ENCODE peak calls at places on chromosomes 16 and 17, in seven cellular contexts. G is HepG2; P is omental fat pad; C is activated CD8-positive, alpha-beta T cell treated with anti-CD3 and anti-CD28 coated beads for 36 hours; N is mesothelial cell of epicardium; O is right lobe of liver; A is Peyer's patch. R is an unnamed sample.
A peak's percentile ranks its signal among the peaks of the same experiment; 100 is the strongest.

GRCh38 chr17:45146616-45147101 is 1.6 kb upstream of the HEXIM1 start:
- DNase-seq in G (no peak), P (no peak), C (no peak), N (no peak), O (no peak), A (no peak), R (no peak)

GRCh38 chr17:62676952-62677596 is 49.6 kb downstream of the MRC2 start:
- DNase-seq in G (no peak), P (no peak), C (no peak), N (no peak), O (no peak), A (no peak), R (no peak)

GRCh38 chr16:52469775-52470174 is 77.2 kb downstream of the TOX3 start:
- DNase-seq in G (peak; percentile 38), P (no peak), C (no peak), N (no peak), O (no peak), A (no peak), R (no peak)

GRCh38 chr17:43905985-43906852 is 1.1 kb downstream of the MPP2 start:
- DNase-seq in G (peak; percentile 47), P (peak; percentile 76), C (peak; percentile 83), N (peak; percentile 58), O (no peak), A (no peak), R (peak; percentile 80)

GRCh38 chr17:64016248-64016784 is 4.1 kb downstream of the ICAM2 start:
- DNase-seq in G (no peak), P (no peak), C (no peak), N (no peak), O (peak; percentile 16), A (no peak), R (no peak)

GRCh38 chr17:27281438-27281837 is 12.5 kb upstream of the WSB1 start:
- DNase-seq in G (no peak), P (no peak), C (no peak), N (no peak), O (no peak), A (no peak), R (no peak)

GRCh38 chr17:31754239-31754945 is 104.7 kb downstream of the COPRS start:
- DNase-seq in G (peak; percentile 48), P (no peak), C (no peak), N (no peak), O (no peak), A (no peak), R (no peak)

GRCh38 chr17:50093246-50093645 is 1.9 kb upstream of the PDK2 start:
- DNase-seq in G (no peak), P (no peak), C (no peak), N (no peak), O (no peak), A (no peak), R (no peak)

GRCh38 chr17:45018514-45019176 is 32.8 kb downstream of the DCAKD start:
- DNase-seq in G (no peak), P (no peak), C (peak; percentile 68), N (no peak), O (no peak), A (no peak), R (no peak)

GRCh38 chr16:57647136-57647875 is 18.9 kb downstream of the ADGRG1 start:
- DNase-seq in G (no peak), P (no peak), C (peak; percentile 58), N (no peak), O (no peak), A (no peak), R (no peak)

GRCh38 chr17:64920026-64920418 is 744 bp upstream of the LRRC37A3 start:
- DNase-seq in G (peak; percentile 46), P (no peak), C (no peak), N (no peak), O (no peak), A (no peak), R (no peak)

GRCh38 chr17:30812218-30813177 is 12.0 kb downstream of the CRLF3 start:
- DNase-seq in G (no peak), P (no peak), C (peak; percentile 36), N (no peak), O (no peak), A (no peak), R (no peak)

GRCh38 chr17:9386401-9386800 is 189.2 kb downstream of the STX8 start:
- DNase-seq in G (no peak), P (no peak), C (no peak), N (no peak), O (no peak), A (no peak), R (no peak)

GRCh38 chr17:82199496-82199895 is 13.1 kb downstream of the CCDC57 start:
- DNase-seq in G (no peak), P (no peak), C (no peak), N (no peak), O (no peak), A (no peak), R (no peak)

GRCh38 chr17:31297090-31297489 is at the start of gene OMG:
- DNase-seq in G (no peak), P (no peak), C (no peak), N (no peak), O (no peak), A (no peak), R (no peak)

GRCh38 chr17:69538795-69539194 is 124.3 kb downstream of the MAP2K6 start:
- DNase-seq in G (no peak), P (no peak), C (no peak), N (no peak), O (no peak), A (no peak), R (no peak)

GRCh38 chr16:85420501-85421337 is 192.4 kb upstream of the GSE1 start:
- DNase-seq in G (peak; percentile 35), P (no peak), C (peak; percentile 79), N (peak; percentile 72), O (peak; percentile 70), A (peak; percentile 85), R (peak; percentile 52)

GRCh38 chr17:29615492-29616299 is 7.0 kb downstream of the CORO6 start:
- DNase-seq in G (peak; percentile 72), P (peak; percentile 77), C (peak; percentile 87), N (peak; percentile 78), O (peak; percentile 85), A (peak; percentile 89), R (peak; percentile 68)

GRCh38 chr17:37488009-37488604 is 1.6 kb upstream of the DUSP14 start:
- DNase-seq in G (peak; percentile 98), P (no peak), C (no peak), N (no peak), O (no peak), A (no peak), R (no peak)

GRCh38 chr16:79805621-79806020 is 205.1 kb upstream of the MAF start:
- DNase-seq in G (no peak), P (no peak), C (no peak), N (no peak), O (no peak), A (no peak), R (no peak)

GRCh38 chr16:1330260-1330914 is 3.1 kb upstream of the BAIAP3 start:
- DNase-seq in G (peak; percentile 35), P (no peak), C (no peak), N (no peak), O (no peak), A (no peak), R (no peak)
- TF ChIP-seq CTCF in G (peak; percentile 87), P (no peak), C (peak; percentile 67), N (peak; percentile 57), O (no peak), A (peak; percentile 50), R (peak; percentile 39)

DNA sequence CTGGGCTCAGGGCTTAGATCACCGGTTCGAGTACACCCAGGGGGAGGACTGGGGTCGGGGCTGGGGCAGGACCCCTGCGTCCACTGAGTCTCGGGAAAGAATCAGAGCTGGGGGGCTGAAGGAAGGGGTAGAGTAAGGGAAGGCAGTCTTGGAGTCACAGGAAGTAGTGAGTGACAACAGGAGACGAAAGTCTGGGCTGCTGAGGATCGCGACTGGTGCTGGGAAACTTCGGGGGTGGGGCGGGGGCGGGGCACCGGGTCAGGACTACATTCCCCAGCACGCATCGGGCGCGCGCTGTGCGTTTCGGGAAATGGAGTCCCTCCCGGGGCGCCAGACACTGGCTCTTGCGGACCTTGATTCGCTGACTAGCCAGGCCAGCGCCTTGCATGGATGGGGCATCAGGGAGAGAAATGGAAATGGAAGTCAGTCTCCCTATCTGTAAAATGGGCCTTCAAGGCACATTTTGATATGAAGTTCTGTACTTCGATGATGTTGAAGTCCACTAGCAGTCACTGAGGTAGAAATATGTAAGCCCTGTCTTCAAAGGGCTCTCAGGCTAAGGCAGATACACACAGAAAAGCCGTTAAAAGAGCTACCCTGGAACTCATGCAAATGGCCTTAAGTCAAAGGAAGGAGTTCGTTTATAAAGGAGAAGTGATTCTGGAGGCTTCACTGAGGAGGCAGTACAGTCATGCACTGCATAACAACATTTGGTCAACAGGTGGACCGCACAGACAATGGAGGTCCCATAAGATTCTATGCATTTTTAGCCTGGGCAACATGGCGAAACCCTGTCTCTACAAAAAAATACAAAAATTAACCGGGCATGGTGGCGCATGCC is 696 bp downstream of the CTF1 start:
- DNase-seq in G (peak; percentile 87), P (peak; percentile 69), C (peak; percentile 88), N (peak; percentile 80), O (peak; percentile 92), A (peak; percentile 95), R (peak; percentile 48)
- TF ChIP-seq CTCF in G (no peak), P (no peak), C (no peak), N (no peak), O (no peak), A (no peak), R (no peak)

GRCh38 chr16:21599158-21599993 is at the start of gene METTL9:
- DNase-seq in G (peak; percentile 94), P (peak; percentile 73), C (peak; percentile 95), N (peak; percentile 94), O (peak; percentile 96), A (peak; percentile 97), R (peak; percentile 72)
- TF ChIP-seq CTCF in G (peak; percentile 58), P (no peak), C (no peak), N (no peak), O (no peak), A (no peak), R (no peak)

DNA sequence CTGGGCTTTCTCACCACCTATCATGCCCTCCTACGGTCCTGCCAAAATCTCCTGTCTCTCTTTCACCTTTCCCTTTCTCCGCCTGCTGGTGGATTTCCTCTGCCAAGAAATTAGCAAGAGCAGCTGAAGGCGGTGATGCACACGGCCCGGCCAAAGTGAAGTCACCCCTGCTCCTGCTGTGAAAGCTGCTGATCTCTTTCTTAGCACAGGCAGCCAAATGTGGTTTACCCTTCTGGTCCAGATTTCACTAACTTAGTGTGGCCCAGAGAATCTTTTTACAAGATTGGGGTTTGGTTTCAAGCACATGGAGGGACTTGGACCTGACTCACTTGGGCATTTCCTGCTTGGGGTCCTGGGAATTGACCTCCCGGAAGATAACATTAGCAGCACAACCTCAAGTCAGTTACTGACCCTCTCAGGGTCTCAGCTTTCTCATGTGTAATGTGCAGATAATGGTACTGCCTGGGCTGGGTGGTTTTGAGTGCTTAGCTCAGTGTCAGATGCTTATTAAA is 155.7 kb downstream of the SOCS1 start:
- DNase-seq in G (no peak), P (no peak), C (peak; percentile 81), N (no peak), O (no peak), A (peak; percentile 49), R (no peak)
- TF ChIP-seq CTCF in G (no peak), P (no peak), C (no peak), N (no peak), O (peak; percentile 6), A (no peak), R (no peak)

DNA sequence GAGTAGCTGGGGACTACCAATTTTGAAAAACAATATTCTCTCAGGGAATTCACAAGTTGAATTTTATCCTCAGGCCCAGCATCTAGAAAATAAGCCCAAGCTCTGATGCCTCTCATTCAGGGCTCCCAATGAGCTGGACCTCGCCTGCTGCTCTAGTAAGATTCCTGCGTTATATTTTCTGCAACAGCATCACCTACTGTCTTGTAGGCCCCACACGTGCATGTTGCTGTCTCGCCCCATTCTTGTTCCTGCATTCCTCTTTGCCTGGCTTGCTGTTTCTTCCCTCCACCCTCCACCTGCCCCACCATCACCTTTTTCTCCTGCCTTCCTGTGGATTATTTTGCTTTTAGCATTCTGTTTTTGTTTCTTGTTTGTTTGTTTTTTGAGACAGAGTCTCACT is 8.3 kb upstream of the ST6GALNAC2 start:
- DNase-seq in G (no peak), P (no peak), C (no peak), N (no peak), O (no peak), A (no peak), R (no peak)
- TF ChIP-seq CTCF in G (peak; percentile 62), P (no peak), C (no peak), N (no peak), O (no peak), A (no peak), R (peak; percentile 21)

R was measured in D721Med.